ENCODE peak calls at places on chromosomes 5 and 9, in four cellular contexts. G is amniotic stem cell, W is osteocyte, D is tibial nerve. C is an unnamed sample.

GRCh38 chr9:95509851-95510529 is 6.8 kb downstream of the PTCH1 start:
- DNase-seq in G (no peak), W (no peak), D (no peak), C (peak; percentile 51)

GRCh38 chr5:19927919-19928318 is 60.1 kb downstream of the CDH18 start:
- DNase-seq in G (no peak), W (no peak), D (no peak), C (no peak)

GRCh38 chr5:175873090-175873454 is 1.7 kb downstream of the CPLX2 start:
- DNase-seq in G (no peak), W (no peak), D (no peak), C (peak; percentile 71)

GRCh38 chr9:135879619-135880018 is 27.7 kb downstream of the CAMSAP1 start:
- DNase-seq in G (no peak), W (no peak), D (no peak), C (no peak)

GRCh38 chr5:151664694-151665583 is 21.8 kb downstream of the SPARC start:
- DNase-seq in G (no peak), W (no peak), D (no peak), C (no peak)

GRCh38 chr5:152288917-152289595 is 116.0 kb downstream of the NMUR2 start:
- DNase-seq in G (no peak), W (no peak), D (no peak), C (no peak)

GRCh38 chr5:1312206-1312605 is 17.3 kb upstream of the TERT start:
- DNase-seq in G (no peak), W (peak; percentile 60), D (no peak), C (peak; percentile 0)

GRCh38 chr5:109739741-109740140 is 50.0 kb downstream of the MAN2A1 start:
- DNase-seq in G (no peak), W (no peak), D (no peak), C (no peak)

GRCh38 chr9:117718085-117718484 is 13.9 kb downstream of the TLR4 start:
- DNase-seq in G (no peak), W (no peak), D (no peak), C (no peak)

GRCh38 chr9:96136992-96137665 is 164.8 kb downstream of the HSD17B3 start:
- DNase-seq in G (peak; percentile 23), W (no peak), D (peak; percentile 54), C (no peak)

GRCh38 chr5:138369706-138370105 is 17.2 kb downstream of the KDM3B start:
- DNase-seq in G (no peak), W (no peak), D (no peak), C (no peak)

GRCh38 chr9:35798658-35799366 is 7.4 kb downstream of the NPR2 start:
- DNase-seq in G (peak; percentile 13), W (no peak), D (no peak), C (no peak)